ENCODE peak calls at places on chromosomes 11 and 22, in six cellular contexts. I, P, G, J, L and U are unnamed samples.

GRCh38 chr11:128940603-128941002 is 2.1 kb downstream of the TP53AIP1 start:
- DNase-seq in G (no peak), P (no peak), L (no peak), J (no peak), I (no peak), U (no peak)

GRCh38 chr11:67320691-67321090 is 17.4 kb downstream of the SSH3 start:
- DNase-seq in L (no peak), P (no peak), J (no peak), G (no peak), I (no peak), U (no peak)

GRCh38 chr11:315516-315994 is 1.7 kb downstream of the IFITM1 start:
- DNase-seq in J (no peak), L (no peak), I (no peak), G (no peak), P (no peak), U (no peak)

GRCh38 chr11:128632151-128632791 is 44.9 kb upstream of the ETS1 start:
- DNase-seq in J (no peak), I (peak), L (peak), P (peak), G (peak), U (peak)

GRCh38 chr11:112525270-112525669 is 264.6 kb upstream of the PLET1 start:
- DNase-seq in J (no peak), P (no peak), I (no peak), G (no peak), L (no peak), U (peak)

GRCh38 chr11:102831128-102831708 is 12.2 kb downstream of the MMP3 start:
- DNase-seq in J (no peak), P (peak), I (peak), L (no peak), G (peak), U (peak)

GRCh38 chr11:35216962-35217667 is 78.1 kb downstream of the CD44 start:
- DNase-seq in J (no peak), I (no peak), L (no peak), G (peak), P (no peak), U (no peak)

GRCh38 chr11:109668973-109669634 is 247.1 kb downstream of the C11orf87 start:
- DNase-seq in J (no peak), I (no peak), G (no peak), P (peak), L (no peak), U (no peak)

GRCh38 chr22:40215266-40215665 is 37.5 kb downstream of the TNRC6B start:
- DNase-seq in J (no peak), I (no peak), P (no peak), G (peak), L (no peak), U (no peak)

GRCh38 chr11:27452147-27452546 is 20.4 kb downstream of the LGR4 start:
- DNase-seq in L (no peak), P (no peak), J (no peak), G (no peak), I (no peak), U (no peak)

GRCh38 chr22:30005213-30005857 is 74.9 kb upstream of the HORMAD2 start:
- DNase-seq in I (peak), G (peak), J (peak), P (peak), L (peak), U (peak)

GRCh38 chr11:44862546-44863101 is 88.1 kb downstream of the TP53I11 start:
- DNase-seq in L (no peak), I (no peak), G (no peak), P (no peak), J (no peak), U (no peak)
- H3K18ac ChIP-seq in L (peak), I (peak), G (peak), P (peak), J (peak), U (peak)

GRCh38 chr11:76189682-76190081 is 16.6 kb downstream of the WNT11 start:
- DNase-seq in I (no peak), G (no peak), J (no peak), P (no peak), L (no peak), U (no peak)

GRCh38 chr11:76186776-76187279 is 19.5 kb downstream of the WNT11 start:
- DNase-seq in J (no peak), P (no peak), L (no peak), I (no peak), G (no peak), U (no peak)

GRCh38 chr11:76193219-76193618 is 13.1 kb downstream of the WNT11 start:
- DNase-seq in J (no peak), I (no peak), P (no peak), L (no peak), G (peak), U (no peak)

GRCh38 chr11:76188873-76189272 is 17.4 kb downstream of the WNT11 start:
- DNase-seq in I (no peak), P (no peak), G (no peak), L (no peak), J (no peak), U (no peak)

DNA sequence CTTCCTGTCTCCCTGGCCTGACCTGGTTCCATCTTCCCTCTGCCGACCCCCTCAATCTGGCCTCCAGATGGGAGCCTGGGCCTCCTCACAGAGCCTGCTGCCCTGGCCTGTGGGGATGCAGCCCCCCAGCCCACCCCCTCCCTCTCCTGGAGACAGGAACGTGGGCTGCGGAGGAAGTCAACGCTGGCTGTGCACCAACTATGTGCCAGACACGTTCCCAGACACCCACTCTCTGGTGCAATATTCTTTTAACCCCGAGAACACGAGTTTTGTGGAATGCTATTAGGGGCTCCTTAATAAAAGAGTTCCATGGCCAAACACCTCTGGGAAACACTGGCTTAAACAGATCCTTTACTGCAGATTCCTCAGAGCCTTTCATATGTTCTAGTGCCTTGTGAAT is 15.9 kb downstream of the WNT11 start:
- DNase-seq in I (no peak), P (peak), G (no peak), L (no peak), J (no peak), U (no peak)
- H2BK15ac ChIP-seq in I (no peak), P (no peak), G (no peak), L (no peak), J (no peak), U (no peak)

DNA sequence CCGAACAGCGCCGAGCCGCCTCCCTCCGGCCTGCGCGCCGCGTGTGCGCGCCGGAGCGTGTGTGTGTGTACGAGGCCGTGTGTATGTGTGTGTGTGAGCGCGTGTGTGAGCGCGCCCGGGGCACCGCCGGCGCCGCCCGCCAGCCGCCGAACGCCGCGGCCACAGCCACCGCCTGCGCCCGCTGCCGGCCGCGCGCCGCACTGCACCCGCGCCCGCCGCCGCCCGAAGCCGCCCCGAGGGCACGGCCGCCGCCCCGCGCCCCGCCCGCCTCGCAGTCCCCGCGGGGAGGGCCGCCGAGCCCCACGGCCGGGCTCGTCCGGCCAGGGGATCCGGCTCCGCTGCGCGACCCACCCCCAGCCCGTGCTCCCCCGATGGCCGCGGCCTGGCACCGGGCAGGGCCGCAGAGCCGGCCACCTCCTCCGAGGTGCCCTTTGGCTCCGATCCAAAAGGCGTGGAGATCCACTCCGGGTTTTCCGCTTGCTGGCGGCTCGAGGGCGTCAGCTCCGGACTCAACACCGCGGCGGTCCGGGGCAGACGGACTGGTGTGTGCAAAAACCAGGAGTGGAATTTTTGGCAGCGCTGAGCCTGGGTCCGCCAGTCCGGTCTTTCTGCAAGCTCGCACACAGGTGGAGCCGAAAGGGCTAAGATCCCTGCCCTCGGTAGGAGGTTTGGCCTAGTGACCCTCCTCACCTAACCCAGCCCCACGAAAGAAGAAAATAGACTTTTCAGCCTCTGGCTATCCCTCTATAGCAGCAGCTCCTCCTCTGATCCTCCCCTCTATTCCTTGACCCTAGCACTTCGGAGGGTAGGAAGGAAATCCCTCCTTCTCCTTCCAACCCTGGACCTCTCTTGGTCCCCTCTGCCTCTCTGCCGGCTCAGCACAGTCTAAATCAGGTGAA is at the start of gene SYT7:
- DNase-seq in I (peak), J (peak), L (peak), P (peak), G (peak), U (peak)
- H3K18ac ChIP-seq in I (peak), J (peak), L (peak), P (no peak), G (no peak), U (peak)

GRCh38 chr22:45781941-45782340 is 110.3 kb downstream of the ATXN10 start:
- DNase-seq in L (no peak), P (peak), I (no peak), J (no peak), G (no peak), U (no peak)

GRCh38 chr22:45783690-45784089 is 112.1 kb downstream of the ATXN10 start:
- DNase-seq in I (no peak), L (no peak), G (no peak), J (no peak), P (no peak), U (no peak)

GRCh38 chr22:45783021-45783420 is 111.4 kb downstream of the ATXN10 start:
- DNase-seq in L (no peak), J (no peak), P (no peak), G (no peak), I (no peak), U (no peak)

GRCh38 chr22:45785458-45785857 is 113.8 kb downstream of the ATXN10 start:
- DNase-seq in L (no peak), J (no peak), G (no peak), I (no peak), P (peak), U (no peak)

GRCh38 chr22:45784357-45785277 is 113.0 kb downstream of the ATXN10 start:
- DNase-seq in J (no peak), I (peak), G (no peak), L (no peak), P (no peak), U (no peak)
- H2BK15ac ChIP-seq in J (no peak), I (no peak), G (no peak), L (no peak), P (no peak), U (no peak)

DNA sequence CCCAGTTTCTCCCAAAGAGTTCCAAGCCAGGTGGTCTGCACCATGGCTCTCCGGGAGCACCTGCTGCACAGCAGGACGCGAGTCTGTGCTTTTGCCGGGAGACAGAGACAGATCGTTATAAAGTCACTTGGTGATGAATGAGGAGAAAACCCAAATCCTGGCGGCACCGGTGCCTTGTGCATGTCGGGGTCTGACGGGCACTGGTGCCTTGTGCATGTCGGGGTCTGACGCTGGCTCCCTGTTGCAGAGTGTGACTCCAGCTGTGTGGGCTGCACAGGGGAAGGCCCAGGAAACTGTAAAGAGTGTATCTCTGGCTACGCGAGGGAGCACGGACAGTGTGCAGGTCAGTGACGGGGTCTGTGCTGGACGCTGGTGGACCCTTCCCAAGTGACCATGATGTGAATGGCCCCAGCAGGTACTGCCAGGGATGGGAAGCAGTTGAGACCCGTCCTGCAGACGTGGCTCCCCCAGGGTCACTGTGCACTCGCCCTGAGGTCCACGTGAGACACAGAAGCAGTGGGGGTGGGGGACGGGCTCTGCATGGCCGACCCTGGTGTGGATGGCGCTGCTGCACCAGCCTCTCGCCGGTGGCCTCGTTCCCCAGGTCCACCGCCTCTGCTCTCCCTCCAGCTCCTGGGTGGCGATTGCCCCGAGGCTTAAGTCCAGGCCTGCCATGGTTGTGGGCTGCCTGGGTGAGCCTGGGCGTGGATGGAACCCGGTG is 5.8 kb downstream of the CRELD2 start:
- DNase-seq in P (no peak), I (no peak), G (no peak), L (no peak), J (no peak), U (no peak)
- H3K18ac ChIP-seq in P (peak), I (no peak), G (no peak), L (peak), J (no peak), U (no peak)

DNA sequence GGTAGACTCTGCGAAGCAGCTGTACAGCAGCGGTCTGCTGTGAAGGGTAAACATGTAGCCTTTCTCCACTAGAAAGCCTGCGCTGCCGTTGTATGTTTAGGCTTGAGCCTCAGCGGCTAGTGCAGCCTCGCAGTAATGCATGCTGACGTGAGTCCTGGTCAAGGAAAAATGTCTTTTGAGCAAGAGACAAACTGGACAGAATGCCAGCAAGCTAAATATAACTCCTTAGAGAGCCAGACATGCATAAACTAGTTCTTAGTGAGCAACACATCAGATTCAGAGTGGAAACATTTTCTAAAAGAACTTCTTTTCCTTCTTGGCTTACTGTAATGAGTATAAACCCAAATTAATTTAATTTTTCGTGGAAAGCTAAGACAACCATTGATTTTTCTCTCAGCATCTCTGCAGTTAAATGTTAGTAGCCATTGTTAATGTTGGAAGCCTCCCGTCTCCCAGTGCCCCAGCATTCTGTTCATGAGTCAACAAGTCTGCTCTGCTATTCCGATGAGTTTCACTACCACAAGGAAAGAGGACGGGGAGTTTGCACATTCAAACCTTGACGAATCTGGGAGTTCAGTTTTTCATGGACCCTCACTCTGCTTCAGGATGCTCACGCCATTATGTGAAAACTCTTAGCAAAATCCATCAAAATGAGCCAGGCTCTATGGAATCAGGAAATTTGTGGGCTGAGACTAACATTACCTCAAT is 51.4 kb downstream of the JAM3 start:
- DNase-seq in G (no peak), I (no peak), P (peak), J (no peak), L (no peak), U (peak)
- H2BK15ac ChIP-seq in G (no peak), I (no peak), P (peak), J (no peak), L (no peak), U (no peak)

DNA sequence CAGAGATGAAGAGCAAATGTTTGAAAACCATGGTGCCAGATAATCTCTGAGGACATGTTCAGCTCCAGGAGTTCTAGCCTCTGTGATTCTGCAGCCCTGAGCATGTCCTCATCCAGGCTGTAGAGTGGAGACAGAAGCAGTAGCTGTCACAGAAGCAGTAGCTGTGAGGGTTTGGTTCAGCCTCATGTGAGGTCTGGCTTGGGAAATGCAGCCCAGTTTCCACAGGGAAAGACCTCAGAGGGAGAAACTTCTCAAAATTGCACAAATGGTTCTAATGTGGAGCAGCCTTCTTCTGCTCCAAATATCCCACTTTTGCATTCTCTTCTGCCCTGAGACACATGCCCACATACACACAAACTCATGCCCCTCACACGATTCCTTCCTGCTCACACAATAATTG is 48.4 kb downstream of the DBX1 start:
- DNase-seq in J (no peak), P (no peak), L (no peak), I (no peak), G (no peak), U (no peak)
- H3K18ac ChIP-seq in J (no peak), P (peak), L (no peak), I (no peak), G (no peak), U (peak)

DNA sequence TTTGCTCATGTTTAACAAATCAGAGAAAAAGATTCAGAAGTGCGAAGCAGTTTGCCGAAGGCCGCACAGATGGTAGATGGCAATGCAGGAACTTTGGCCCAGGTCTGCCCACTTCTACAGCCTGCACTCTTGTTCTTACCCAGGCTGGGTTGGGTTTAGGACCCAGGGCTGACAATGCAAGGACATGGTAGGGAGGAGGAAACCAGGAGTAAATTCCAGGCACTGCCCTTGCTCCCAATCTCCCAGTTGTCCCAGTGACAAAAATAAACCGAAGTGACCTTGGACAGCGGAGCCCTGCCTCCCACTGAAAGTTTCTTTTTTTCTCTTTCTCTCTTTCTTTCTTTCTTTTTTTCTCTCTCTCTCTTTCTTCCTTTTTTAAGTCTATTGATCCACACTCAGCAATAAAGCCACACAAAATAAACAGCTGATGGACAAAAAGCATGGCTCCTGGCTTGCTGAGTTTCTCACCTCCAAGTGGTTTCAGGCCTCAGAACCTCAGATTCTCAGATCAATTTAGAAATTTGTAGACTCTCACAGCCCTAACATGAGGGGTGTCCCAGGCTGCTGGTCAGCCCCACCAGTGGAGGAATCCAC is 33.5 kb upstream of the FCHSD2 start:
- DNase-seq in I (no peak), L (no peak), P (no peak), J (no peak), G (no peak), U (no peak)
- H2BK15ac ChIP-seq in I (no peak), L (no peak), P (peak), J (no peak), G (no peak), U (no peak)

DNA sequence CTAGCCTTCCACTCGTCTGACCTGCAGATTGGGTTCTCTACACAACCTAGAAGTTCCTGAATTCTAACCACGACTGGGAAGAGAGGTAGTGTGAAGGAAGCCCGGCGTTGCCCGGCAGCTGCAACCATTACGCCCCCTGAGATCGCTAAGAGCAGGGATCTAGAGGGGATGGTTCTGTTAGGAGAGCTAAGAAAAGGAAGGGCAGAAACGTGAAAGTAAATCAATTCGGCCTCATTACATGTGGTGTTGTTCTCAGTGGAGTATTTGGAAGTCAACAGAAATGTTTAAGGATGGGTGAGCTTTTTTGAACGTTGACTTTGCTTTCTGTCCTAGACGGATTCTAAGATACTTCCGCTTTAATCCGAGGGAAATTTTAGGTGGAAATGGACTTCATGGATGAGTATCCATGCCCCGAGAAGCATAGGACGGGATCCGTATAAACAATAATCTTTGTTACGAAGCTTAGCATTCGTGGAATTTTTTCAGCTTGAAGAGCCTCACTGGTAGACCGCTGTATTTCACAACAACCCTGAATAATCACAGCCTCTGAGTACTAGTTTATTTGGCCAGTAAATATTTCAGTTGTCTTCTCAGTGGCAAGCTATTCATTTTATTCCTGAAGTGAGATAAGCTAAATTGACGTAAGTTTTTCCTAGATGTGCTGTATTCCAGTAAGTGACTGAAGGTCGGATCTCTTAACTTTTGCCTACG is 629 bp downstream of the ATP5MG start:
- DNase-seq in I (peak), G (no peak), P (peak), L (peak), J (no peak), U (peak)
- H3K18ac ChIP-seq in I (peak), G (no peak), P (peak), L (no peak), J (no peak), U (peak)